ENCODE peak calls at places on chromosomes 11 and 22, in ten cellular contexts. O is K562, Z is stomach, G is sigmoid colon, R is suprapubic skin, B is transverse colon, C is HepG2, A is H1, F is GM12878, L is SK-N-SH. P is an unnamed sample.

GRCh38 chr11:75383246-75383645 is 16.1 kb upstream of the RPS3 start:
- DNase-seq in O (no peak), Z (no peak), G (no peak), R (no peak), B (no peak), C (no peak), A (no peak), F (no peak), L (no peak), P (no peak)

GRCh38 chr11:105609832-105610781 is at the start of gene GRIA4:
- DNase-seq in O (no peak), Z (peak), G (peak), R (peak), B (no peak), C (no peak), A (peak), F (no peak), L (peak), P (peak)

GRCh38 chr11:99766816-99767215 is 746.1 kb downstream of the CNTN5 start:
- DNase-seq in O (no peak), Z (no peak), G (no peak), R (no peak), B (no peak), C (no peak), A (no peak), F (no peak), L (no peak), P (no peak)

GRCh38 chr11:33063326-33063775 is 24.0 kb downstream of the TCP11L1 start:
- DNase-seq in O (no peak), Z (no peak), G (no peak), R (no peak), B (no peak), C (no peak), A (no peak), F (peak), L (no peak), P (no peak)

GRCh38 chr11:71948314-71949027 is 19.6 kb downstream of the RNF121 start:
- DNase-seq in O (peak), Z (peak), G (no peak), R (no peak), B (peak), C (peak), A (no peak), F (no peak), L (no peak), P (no peak)

GRCh38 chr11:2791139-2791520 is 91.3 kb upstream of the KCNQ1OT1 start:
- DNase-seq in O (no peak), Z (peak), G (peak), R (peak), B (peak), C (no peak), A (peak), F (no peak), L (no peak), P (peak)

GRCh38 chr22:39244496-39245129 is at the start of gene PDGFB:
- DNase-seq in O (peak), Z (peak), G (no peak), R (no peak), B (peak), C (no peak), A (no peak), F (no peak), L (no peak), P (no peak)

GRCh38 chr11:85809191-85809590 is 1.8 kb downstream of the SYTL2 start:
- DNase-seq in O (no peak), Z (no peak), G (no peak), R (no peak), B (no peak), C (no peak), A (no peak), F (no peak), L (no peak), P (no peak)

GRCh38 chr11:113670149-113670829 is 35.8 kb downstream of the TMPRSS5 start:
- DNase-seq in O (peak), Z (no peak), G (no peak), R (no peak), B (no peak), C (no peak), A (no peak), F (no peak), L (no peak), P (no peak)

GRCh38 chr11:25794804-25795203 is 537.1 kb upstream of the ANO3 start:
- DNase-seq in O (no peak), Z (no peak), G (no peak), R (no peak), B (no peak), C (no peak), A (no peak), F (no peak), L (no peak), P (no peak)

GRCh38 chr11:18239655-18240054 is 3.1 kb upstream of the SAA4 start:
- DNase-seq in O (no peak), Z (no peak), G (no peak), R (no peak), B (no peak), C (peak), A (no peak), F (no peak), L (no peak), P (no peak)

GRCh38 chr22:27836181-27836580 is 34.6 kb upstream of the MN1 start:
- DNase-seq in O (no peak), Z (no peak), G (peak), R (peak), B (no peak), C (no peak), A (no peak), F (no peak), L (no peak), P (no peak)

GRCh38 chr11:111283945-111284481 is 14.3 kb upstream of the POU2AF3 start:
- DNase-seq in O (no peak), Z (peak), G (no peak), R (no peak), B (peak), C (no peak), A (no peak), F (no peak), L (peak), P (no peak)

GRCh38 chr11:6303657-6304056 is 16.6 kb downstream of the CAVIN3 start:
- DNase-seq in O (no peak), Z (no peak), G (no peak), R (no peak), B (no peak), C (no peak), A (no peak), F (no peak), L (no peak), P (no peak)

GRCh38 chr22:49739138-49739537 is 88.5 kb downstream of the BRD1 start:
- DNase-seq in O (no peak), Z (no peak), G (no peak), R (no peak), B (no peak), C (no peak), A (no peak), F (no peak), L (no peak), P (no peak)

GRCh38 chr11:93251922-93252321 is 54.1 kb upstream of the SLC36A4 start:
- DNase-seq in O (no peak), Z (no peak), G (no peak), R (no peak), B (no peak), C (no peak), A (no peak), F (no peak), L (no peak), P (no peak)

GRCh38 chr11:60821827-60822599 is 19.9 kb upstream of the CCDC86 start:
- DNase-seq in O (peak), Z (no peak), G (no peak), R (no peak), B (no peak), C (no peak), A (no peak), F (peak), L (peak), P (no peak)

GRCh38 chr11:130389315-130389935 is 39.0 kb downstream of the ADAMTS8 start:
- DNase-seq in O (no peak), Z (no peak), G (no peak), R (no peak), B (peak), C (no peak), A (no peak), F (no peak), L (no peak), P (no peak)

GRCh38 chr11:3955299-3955665 is 99.8 kb downstream of the STIM1 start:
- DNase-seq in O (no peak), Z (no peak), G (no peak), R (no peak), B (no peak), C (no peak), A (no peak), F (no peak), L (no peak), P (no peak)

GRCh38 chr22:46088541-46089311 is 61.6 kb upstream of the PPARA start:
- DNase-seq in O (no peak), Z (peak), G (peak), R (peak), B (no peak), C (no peak), A (no peak), F (no peak), L (no peak), P (peak)

GRCh38 chr11:117378966-117379865 is 51.6 kb downstream of the CEP164 start:
- DNase-seq in O (no peak), Z (no peak), G (peak), R (no peak), B (no peak), C (no peak), A (no peak), F (no peak), L (peak), P (no peak)

GRCh38 chr11:8914661-8915018 is 3.7 kb downstream of the AKIP1 start:
- DNase-seq in O (no peak), Z (no peak), G (no peak), R (no peak), B (no peak), C (no peak), A (no peak), F (no peak), L (no peak), P (no peak)

GRCh38 chr11:8922691-8923090 is 10.1 kb downstream of the C11orf16 start:
- DNase-seq in O (no peak), Z (no peak), G (no peak), R (no peak), B (no peak), C (no peak), A (no peak), F (no peak), L (no peak), P (no peak)

GRCh38 chr11:8913961-8914660 is 3.1 kb downstream of the AKIP1 start:
- DNase-seq in O (peak), Z (no peak), G (no peak), R (no peak), B (peak), C (peak), A (peak), F (no peak), L (peak), P (no peak)

DNA sequence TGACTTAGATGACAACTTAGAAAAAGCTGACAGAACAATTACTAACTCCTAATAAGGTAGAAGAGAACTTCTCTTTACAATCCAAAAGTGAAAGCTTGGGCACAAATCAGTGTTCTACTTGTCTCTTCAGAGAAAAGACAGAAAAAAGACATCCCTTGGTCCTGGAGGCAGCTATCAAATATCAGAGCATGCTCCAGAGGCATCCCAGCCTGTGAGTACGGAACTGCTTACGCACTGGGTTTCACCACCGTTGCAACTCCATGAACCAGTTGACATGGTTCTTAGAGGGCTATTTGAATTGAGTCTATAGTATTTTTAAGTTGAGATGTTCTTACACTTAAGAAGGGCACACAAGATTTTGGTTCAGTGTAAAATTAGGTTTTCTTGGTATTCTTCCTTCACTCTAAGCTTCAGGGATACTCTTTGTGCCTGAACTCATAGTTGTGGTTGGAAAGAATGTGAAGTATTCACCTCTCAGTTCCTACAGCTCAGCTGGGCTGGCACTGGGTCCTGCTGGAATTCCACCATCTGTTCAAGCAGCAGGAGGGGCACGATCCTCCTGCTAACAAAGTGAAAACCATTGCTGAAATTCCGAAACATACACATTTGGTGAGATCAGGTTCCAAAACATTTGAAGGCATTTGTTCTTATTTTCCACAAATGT is 6.3 kb downstream of the AKIP1 start:
- DNase-seq in O (no peak), Z (peak), G (peak), R (no peak), B (no peak), C (peak), A (no peak), F (no peak), L (no peak), P (peak)
- TF ChIP-seq POLR2AphosphoS5 in O (no peak), Z (no peak), G (no peak), R (no peak), B (no peak), C (no peak), A (no peak), F (no peak), L (no peak), P (no peak)

DNA sequence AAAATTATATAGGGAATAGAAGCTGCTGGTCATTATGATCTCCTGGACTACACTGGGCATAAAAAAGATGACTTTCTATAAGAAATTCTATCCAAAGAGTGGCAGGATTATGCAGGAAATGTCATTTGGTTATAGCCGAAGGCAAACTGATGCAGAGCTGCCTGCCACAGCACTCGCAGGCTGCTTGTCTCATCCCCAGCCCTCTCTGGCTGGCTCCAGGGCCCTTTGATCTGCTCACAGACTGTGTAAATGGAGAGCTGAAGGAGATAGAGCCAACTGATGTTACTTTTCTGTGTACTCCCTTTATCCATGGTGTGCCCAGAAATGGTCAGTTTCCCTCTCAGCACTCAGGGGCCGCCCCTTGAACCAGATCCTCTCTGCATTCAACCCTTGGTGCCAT is 27.6 kb downstream of the TEAD1 start:
- DNase-seq in O (no peak), Z (no peak), G (no peak), R (no peak), B (no peak), C (no peak), A (no peak), F (no peak), L (peak), P (no peak)
- H3K27ac ChIP-seq in O (no peak), Z (no peak), G (peak), R (no peak), B (no peak), C (no peak), A (no peak), F (no peak), L (peak), P (no peak)

DNA sequence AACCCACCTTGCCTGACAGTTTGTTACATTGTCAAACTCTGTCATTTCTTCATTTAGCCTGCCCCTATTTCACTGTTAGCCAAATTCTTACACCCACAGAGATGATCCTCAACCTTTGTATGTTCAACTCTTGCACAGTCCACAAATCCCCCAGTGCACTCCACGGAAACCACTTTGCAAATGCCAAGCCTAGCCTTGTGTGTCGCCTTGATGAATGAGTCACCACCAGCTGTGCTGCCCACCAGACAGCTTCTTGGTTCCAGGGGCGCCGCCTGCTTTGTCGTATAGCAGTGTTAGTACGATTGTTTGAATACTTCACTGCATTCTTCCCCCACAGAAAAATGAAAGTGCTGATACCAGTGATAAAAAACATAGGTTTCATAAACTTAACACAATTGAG is 686.3 kb downstream of the NTM start:
- DNase-seq in O (no peak), Z (no peak), G (no peak), R (no peak), B (no peak), C (no peak), A (no peak), F (no peak), L (no peak), P (no peak)
- TF ChIP-seq EP300 in O (no peak), Z (no peak), G (no peak), R (no peak), B (no peak), C (no peak), A (no peak), F (no peak), L (peak), P (no peak)

GRCh38 chr11:8593935-8594909 is at the start of gene STK33:
- DNase-seq in O (peak), Z (peak), G (peak), R (no peak), B (peak), C (peak), A (peak), F (no peak), L (peak), P (peak)
- TF ChIP-seq POLR2AphosphoS5 in O (no peak), Z (peak), G (peak), R (no peak), B (no peak), C (peak), A (no peak), F (peak), L (peak), P (peak)

GRCh38 chr11:12205330-12205729 is 94.9 kb downstream of the MICAL2 start:
- DNase-seq in O (no peak), Z (no peak), G (no peak), R (no peak), B (no peak), C (no peak), A (no peak), F (no peak), L (no peak), P (no peak)
- H3K27ac ChIP-seq in O (no peak), Z (no peak), G (peak), R (no peak), B (no peak), C (no peak), A (no peak), F (no peak), L (no peak), P (no peak)

GRCh38 chr11:78929092-78929905 is 354.6 kb upstream of the NARS2 start:
- DNase-seq in O (no peak), Z (no peak), G (no peak), R (no peak), B (no peak), C (no peak), A (peak), F (no peak), L (no peak), P (no peak)
- TF ChIP-seq EP300 in O (no peak), Z (no peak), G (no peak), R (no peak), B (no peak), C (no peak), A (peak), F (no peak), L (no peak), P (no peak)

DNA sequence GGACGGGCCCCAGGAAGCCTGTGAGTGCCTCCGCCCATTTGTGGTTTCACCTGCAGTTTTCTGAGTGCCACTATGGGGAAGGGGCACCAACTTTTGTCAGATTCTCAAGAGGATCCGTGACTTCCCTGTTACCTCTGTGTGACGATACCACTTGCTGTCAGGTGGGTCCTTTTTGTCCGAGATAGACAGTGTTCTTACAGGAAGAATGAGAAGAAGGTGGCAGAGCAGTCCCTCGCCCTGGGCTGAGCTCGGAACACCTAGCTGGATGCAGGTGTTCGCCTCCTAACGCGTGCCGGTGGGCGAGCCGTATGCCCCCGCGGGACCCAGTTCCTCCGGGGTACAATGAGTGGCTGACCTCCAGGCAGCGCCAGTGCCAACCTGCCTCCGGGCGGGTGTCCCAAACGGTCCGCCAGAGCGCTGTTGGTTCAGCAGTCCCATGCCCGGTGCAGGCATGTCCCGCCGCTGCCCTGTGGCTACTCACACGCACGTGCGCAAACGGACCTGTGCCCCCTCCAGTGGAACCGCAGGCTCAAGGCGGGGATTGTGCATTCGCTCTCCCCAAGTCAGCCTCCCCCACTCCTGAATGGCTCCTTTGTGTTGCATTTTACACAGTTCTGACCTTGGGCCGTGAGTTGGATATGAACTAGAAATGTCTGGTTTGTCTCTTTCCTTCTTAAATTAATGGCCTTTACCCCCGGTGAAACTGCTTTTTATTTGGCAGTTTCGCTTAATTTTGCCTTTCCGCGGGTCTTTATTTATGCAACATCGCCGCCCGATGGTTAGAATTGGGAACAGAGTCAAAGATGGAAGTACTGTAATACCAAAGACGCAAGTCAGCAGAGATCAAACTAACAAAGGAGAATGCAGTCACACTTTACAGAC is 1.1 kb upstream of the ABTB2 start:
- DNase-seq in O (peak), Z (peak), G (peak), R (peak), B (peak), C (peak), A (peak), F (peak), L (peak), P (peak)
- TF ChIP-seq POLR2AphosphoS5 in O (no peak), Z (no peak), G (peak), R (no peak), B (no peak), C (peak), A (no peak), F (no peak), L (no peak), P (no peak)

DNA sequence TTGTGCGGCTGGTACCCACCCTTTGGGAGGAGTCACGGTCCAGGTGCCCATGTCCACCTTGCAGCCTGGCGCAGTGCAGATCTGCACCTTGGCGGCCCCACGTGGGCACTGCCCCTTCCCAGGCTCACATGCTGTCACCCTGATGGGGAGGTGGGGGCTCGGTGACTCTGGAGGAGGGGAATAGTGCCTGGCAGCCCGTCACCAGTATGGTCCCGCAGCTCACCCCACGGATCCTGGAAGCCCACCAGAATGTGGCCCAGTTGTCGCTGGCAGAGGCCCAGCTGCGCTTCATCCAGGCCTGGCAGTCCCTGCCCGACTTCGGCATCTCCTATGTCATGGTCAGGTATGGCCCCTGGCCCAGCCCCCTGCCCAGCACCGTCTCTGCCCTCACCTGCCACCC is 5.2 kb downstream of the TRPT1 start:
- DNase-seq in O (no peak), Z (no peak), G (no peak), R (no peak), B (no peak), C (no peak), A (no peak), F (no peak), L (no peak), P (peak)
- H3K27ac ChIP-seq in O (no peak), Z (no peak), G (no peak), R (no peak), B (no peak), C (no peak), A (no peak), F (no peak), L (no peak), P (no peak)